ENCODE peak calls at places on chromosomes 2 and 18, in seven cellular contexts. One of them, this sample, is unnamed.

GRCh38 chr2:200469708-200470600 is 39.9 kb downstream of the KCTD18 start:
- DNase-seq in GM03348: no peak
- DNase-seq in mucosa of gallbladder: peak
- DNase-seq in GM04504: no peak
- DNase-seq in iris pigment epithelial cell: no peak
- DNase-seq in NCI-H2081: no peak
- DNase-seq in HCT116: no peak
- DNase-seq in this sample: no peak

GRCh38 chr2:233449071-233449901 is 95.0 kb downstream of the DGKD start:
- DNase-seq in GM03348: peak
- DNase-seq in mucosa of gallbladder: no peak
- DNase-seq in GM04504: peak
- DNase-seq in iris pigment epithelial cell: peak
- DNase-seq in NCI-H2081: no peak
- DNase-seq in HCT116: no peak
- DNase-seq in this sample: no peak

GRCh38 chr18:55593888-55594287 is 5.9 kb upstream of the TCF4 start:
- DNase-seq in GM03348: no peak
- DNase-seq in mucosa of gallbladder: no peak
- DNase-seq in GM04504: no peak
- DNase-seq in iris pigment epithelial cell: peak
- DNase-seq in NCI-H2081: no peak
- DNase-seq in HCT116: no peak
- DNase-seq in this sample: no peak

GRCh38 chr18:64566461-64566860 is 417.6 kb upstream of the LINC00305 start:
- DNase-seq in GM03348: no peak
- DNase-seq in mucosa of gallbladder: no peak
- DNase-seq in GM04504: no peak
- DNase-seq in iris pigment epithelial cell: no peak
- DNase-seq in NCI-H2081: no peak
- DNase-seq in HCT116: no peak
- DNase-seq in this sample: no peak

GRCh38 chr2:196046123-196046917 is 22.3 kb downstream of the DNAH7 start:
- DNase-seq in GM03348: no peak
- DNase-seq in mucosa of gallbladder: no peak
- DNase-seq in GM04504: no peak
- DNase-seq in iris pigment epithelial cell: peak
- DNase-seq in NCI-H2081: no peak
- DNase-seq in HCT116: no peak
- DNase-seq in this sample: no peak

GRCh38 chr2:203432811-203433210 is 102.3 kb downstream of the RAPH1 start:
- DNase-seq in GM03348: no peak
- DNase-seq in mucosa of gallbladder: no peak
- DNase-seq in GM04504: no peak
- DNase-seq in iris pigment epithelial cell: no peak
- DNase-seq in NCI-H2081: no peak
- DNase-seq in HCT116: no peak
- DNase-seq in this sample: no peak

GRCh38 chr2:26528186-26528585 is 50.3 kb upstream of the OTOF start:
- DNase-seq in GM03348: no peak
- DNase-seq in mucosa of gallbladder: no peak
- DNase-seq in GM04504: no peak
- DNase-seq in iris pigment epithelial cell: no peak
- DNase-seq in NCI-H2081: no peak
- DNase-seq in HCT116: no peak
- DNase-seq in this sample: no peak

GRCh38 chr2:61536086-61536722 is 2.0 kb downstream of the XPO1 start:
- DNase-seq in GM03348: no peak
- DNase-seq in mucosa of gallbladder: no peak
- DNase-seq in GM04504: no peak
- DNase-seq in iris pigment epithelial cell: peak
- DNase-seq in NCI-H2081: peak
- DNase-seq in HCT116: no peak
- DNase-seq in this sample: peak

GRCh38 chr18:50190236-50190635 is 4.7 kb downstream of the MYO5B start:
- DNase-seq in GM03348: no peak
- DNase-seq in mucosa of gallbladder: no peak
- DNase-seq in GM04504: no peak
- DNase-seq in iris pigment epithelial cell: peak
- DNase-seq in NCI-H2081: no peak
- DNase-seq in HCT116: no peak
- DNase-seq in this sample: no peak

GRCh38 chr18:78587096-78587495 is 392.5 kb upstream of the SALL3 start:
- DNase-seq in GM03348: no peak
- DNase-seq in mucosa of gallbladder: no peak
- DNase-seq in GM04504: no peak
- DNase-seq in iris pigment epithelial cell: no peak
- DNase-seq in NCI-H2081: no peak
- DNase-seq in HCT116: no peak
- DNase-seq in this sample: no peak

GRCh38 chr18:43571078-43571689 is 293.9 kb upstream of the SYT4 start:
- DNase-seq in GM03348: peak
- DNase-seq in mucosa of gallbladder: peak
- DNase-seq in GM04504: peak
- DNase-seq in iris pigment epithelial cell: peak
- DNase-seq in NCI-H2081: peak
- DNase-seq in HCT116: no peak
- DNase-seq in this sample: no peak

GRCh38 chr2:191846787-191847620 is at the start of gene CAVIN2:
- DNase-seq in GM03348: peak
- DNase-seq in mucosa of gallbladder: peak
- DNase-seq in GM04504: peak
- DNase-seq in iris pigment epithelial cell: peak
- DNase-seq in NCI-H2081: no peak
- DNase-seq in HCT116: no peak
- DNase-seq in this sample: no peak

GRCh38 chr18:25876334-25876979 is 214.0 kb downstream of the SS18 start:
- DNase-seq in GM03348: no peak
- DNase-seq in mucosa of gallbladder: no peak
- DNase-seq in GM04504: no peak
- DNase-seq in iris pigment epithelial cell: no peak
- DNase-seq in NCI-H2081: peak
- DNase-seq in HCT116: no peak
- DNase-seq in this sample: no peak

GRCh38 chr2:240348522-240348921 is 86.9 kb upstream of the GPC1 start:
- DNase-seq in GM03348: no peak
- DNase-seq in mucosa of gallbladder: no peak
- DNase-seq in GM04504: no peak
- DNase-seq in iris pigment epithelial cell: peak
- DNase-seq in NCI-H2081: no peak
- DNase-seq in HCT116: no peak
- DNase-seq in this sample: no peak

GRCh38 chr2:56448999-56449431 is 265.2 kb downstream of the CCDC85A start:
- DNase-seq in GM03348: peak
- DNase-seq in mucosa of gallbladder: peak
- DNase-seq in GM04504: no peak
- DNase-seq in iris pigment epithelial cell: no peak
- DNase-seq in NCI-H2081: no peak
- DNase-seq in HCT116: no peak
- DNase-seq in this sample: no peak

GRCh38 chr18:6994719-6995430 is 122.7 kb downstream of the LAMA1 start:
- DNase-seq in GM03348: peak
- DNase-seq in mucosa of gallbladder: no peak
- DNase-seq in GM04504: peak
- DNase-seq in iris pigment epithelial cell: no peak
- DNase-seq in NCI-H2081: no peak
- DNase-seq in HCT116: no peak
- DNase-seq in this sample: no peak

GRCh38 chr18:52002600-52002999 is 337.4 kb upstream of the DCC start:
- DNase-seq in GM03348: no peak
- DNase-seq in mucosa of gallbladder: no peak
- DNase-seq in GM04504: no peak
- DNase-seq in iris pigment epithelial cell: no peak
- DNase-seq in NCI-H2081: no peak
- DNase-seq in HCT116: no peak
- DNase-seq in this sample: no peak

GRCh38 chr2:27496357-27497287 is at the start of gene GCKR:
- DNase-seq in GM03348: peak
- DNase-seq in mucosa of gallbladder: peak
- DNase-seq in GM04504: no peak
- DNase-seq in iris pigment epithelial cell: no peak
- DNase-seq in NCI-H2081: no peak
- DNase-seq in HCT116: no peak
- DNase-seq in this sample: no peak

GRCh38 chr2:48328159-48328816 is 201.7 kb upstream of the STON1 start:
- DNase-seq in GM03348: no peak
- DNase-seq in mucosa of gallbladder: no peak
- DNase-seq in GM04504: no peak
- DNase-seq in iris pigment epithelial cell: no peak
- DNase-seq in NCI-H2081: no peak
- DNase-seq in HCT116: no peak
- DNase-seq in this sample: no peak

GRCh38 chr2:79437416-79438281 is 75.2 kb upstream of the CTNNA2 start:
- DNase-seq in GM03348: no peak
- DNase-seq in mucosa of gallbladder: no peak
- DNase-seq in GM04504: no peak
- DNase-seq in iris pigment epithelial cell: peak
- DNase-seq in NCI-H2081: no peak
- DNase-seq in HCT116: no peak
- DNase-seq in this sample: no peak

This sample was measured in T-helper 2 cell treated with Interferon-gamma antibody and Interleukin-4, amounts not matched to agents 5 μg/mL and 100 μg/mL, for 36 hours.